ENCODE peak calls at places on chromosomes 11 and 22, in ten cellular contexts. D is tibial nerve; G is A549; R is uterus; C is stomach; P is PC-3; Z is heart left ventricle; M is mesenchymal stem cell; A is naive thymus-derived CD4-positive, alpha-beta T cell; H is fibroblast of lung. Y is an unnamed sample.

GRCh38 chr11:104151404-104152204 is 12.3 kb downstream of the PDGFD start:
- DNase-seq in G (no peak), D (no peak), A (no peak), C (no peak), H (peak), R (no peak), M (peak), P (peak), Z (no peak), Y (peak)

GRCh38 chr11:122721964-122722266 is 66.4 kb downstream of the UBASH3B start:
- DNase-seq in Z (no peak), P (peak), H (peak), C (no peak), D (no peak), A (peak), R (no peak), G (no peak), M (peak), Y (peak)

GRCh38 chr11:16346975-16347374 is 9.4 kb downstream of the SOX6 start:
- DNase-seq in D (no peak), H (peak), C (no peak), P (no peak), R (no peak), Z (no peak), A (no peak), G (no peak), M (peak), Y (no peak)

GRCh38 chr11:15278129-15278528 is 163.4 kb downstream of the INSC start:
- DNase-seq in P (no peak), Z (no peak), D (no peak), R (no peak), M (peak), A (no peak), G (no peak), C (no peak), H (peak), Y (no peak)

GRCh38 chr22:46068908-46069481 is 81.3 kb upstream of the PPARA start:
- DNase-seq in H (peak), G (no peak), A (no peak), D (no peak), P (peak), C (peak), M (peak), Z (no peak), R (peak), Y (peak)

GRCh38 chr22:37045958-37046357 is 5.6 kb upstream of the KCTD17 start:
- DNase-seq in G (peak), C (no peak), P (peak), Z (no peak), H (peak), A (no peak), M (peak), R (no peak), D (no peak), Y (peak)

GRCh38 chr11:18332302-18332701 is 9.9 kb downstream of the GTF2H1 start:
- DNase-seq in A (peak), Z (no peak), R (no peak), H (peak), M (no peak), C (no peak), G (no peak), D (no peak), P (no peak), Y (no peak)

GRCh38 chr11:62418733-62419132 is at the start of gene SCGB1A1:
- DNase-seq in H (no peak), A (no peak), P (no peak), M (no peak), G (no peak), D (no peak), Z (no peak), C (no peak), R (no peak), Y (no peak)

GRCh38 chr11:109075976-109076375 is 346.0 kb upstream of the C11orf87 start:
- DNase-seq in A (no peak), M (no peak), D (no peak), C (no peak), Z (no peak), G (no peak), R (no peak), H (no peak), P (no peak), Y (no peak)

GRCh38 chr11:121887564-121887963 is 228.5 kb downstream of the BLID start:
- DNase-seq in D (no peak), C (no peak), R (no peak), P (no peak), M (no peak), Z (no peak), H (no peak), A (no peak), G (no peak), Y (no peak)

GRCh38 chr11:116217441-116217840 is 555.3 kb downstream of the BUD13 start:
- DNase-seq in A (no peak), H (no peak), Z (no peak), M (no peak), G (no peak), R (no peak), C (no peak), P (no peak), D (no peak), Y (no peak)

GRCh38 chr11:10669258-10670033 is 24.1 kb downstream of the IRAG1 start:
- DNase-seq in R (peak), H (peak), Z (no peak), D (no peak), A (no peak), P (peak), M (peak), G (peak), C (no peak), Y (peak)

GRCh38 chr11:23680488-23681230 is 816.2 kb upstream of the LUZP2 start:
- DNase-seq in A (no peak), P (no peak), R (no peak), M (no peak), D (no peak), H (no peak), Z (no peak), C (no peak), G (no peak), Y (no peak)

GRCh38 chr11:20162824-20163777 is 2.8 kb upstream of the DBX1 start:
- DNase-seq in R (no peak), A (no peak), C (no peak), H (peak), M (peak), G (peak), Z (no peak), D (no peak), P (no peak), Y (peak)

GRCh38 chr11:107719557-107720304 is 7.9 kb upstream of the SLN start:
- DNase-seq in G (no peak), H (peak), D (peak), A (no peak), C (no peak), P (peak), M (no peak), Z (no peak), R (no peak), Y (peak)

GRCh38 chr11:9057032-9057431 is 34.4 kb downstream of the SCUBE2 start:
- DNase-seq in M (no peak), H (no peak), P (no peak), Z (no peak), G (no peak), D (no peak), A (no peak), C (no peak), R (no peak), Y (no peak)

GRCh38 chr22:45584621-45585436 is 82.1 kb downstream of the FBLN1 start:
- DNase-seq in A (no peak), C (no peak), G (no peak), M (no peak), D (no peak), H (peak), P (no peak), Z (no peak), R (no peak), Y (no peak)

GRCh38 chr11:13260196-13260962 is 17.2 kb upstream of the BMAL1 start:
- DNase-seq in A (no peak), Z (no peak), D (no peak), P (peak), M (peak), G (no peak), H (peak), C (no peak), R (no peak), Y (no peak)

GRCh38 chr11:92306966-92307504 is 82.4 kb downstream of the FAT3 start:
- DNase-seq in R (no peak), P (no peak), C (no peak), D (no peak), A (no peak), H (peak), M (no peak), Z (no peak), G (no peak), Y (no peak)

GRCh38 chr11:122661182-122661945 is 5.8 kb downstream of the UBASH3B start:
- DNase-seq in M (peak), G (no peak), Z (no peak), H (peak), A (no peak), C (no peak), D (no peak), P (peak), R (no peak), Y (no peak)

GRCh38 chr11:115920087-115920461 is 415.9 kb upstream of the CADM1 start:
- DNase-seq in M (no peak), H (peak), Z (no peak), R (no peak), A (no peak), P (no peak), G (no peak), D (no peak), C (no peak), Y (no peak)

GRCh38 chr11:2799881-2800654 is 85.5 kb downstream of the CDKN1C start:
- DNase-seq in A (no peak), D (no peak), H (no peak), C (peak), Z (peak), R (peak), P (no peak), G (no peak), M (no peak), Y (no peak)

GRCh38 chr11:68028802-68029475 is 1.5 kb upstream of the NDUFS8 start:
- DNase-seq in H (peak), Z (no peak), P (peak), C (no peak), A (no peak), G (peak), M (peak), R (no peak), D (no peak), Y (peak)

GRCh38 chr22:36546932-36547331 is 18.0 kb upstream of the EIF3D start:
- DNase-seq in P (peak), H (peak), R (no peak), Z (no peak), A (no peak), C (no peak), G (peak), D (no peak), M (peak), Y (peak)

GRCh38 chr22:49638788-49639187 is 188.9 kb downstream of the BRD1 start:
- DNase-seq in C (no peak), G (no peak), R (no peak), H (peak), P (peak), A (no peak), M (no peak), Z (no peak), D (no peak), Y (no peak)

GRCh38 chr11:68976563-68976962 is 4.2 kb downstream of the MRGPRD start:
- DNase-seq in M (no peak), P (no peak), C (no peak), H (no peak), R (no peak), D (peak), A (no peak), Z (no peak), G (no peak), Y (no peak)

GRCh38 chr11:69352181-69352580 is 58.2 kb downstream of the MYEOV start:
- DNase-seq in A (no peak), C (peak), Z (no peak), D (no peak), R (no peak), M (no peak), P (no peak), H (peak), G (no peak), Y (no peak)

DNA sequence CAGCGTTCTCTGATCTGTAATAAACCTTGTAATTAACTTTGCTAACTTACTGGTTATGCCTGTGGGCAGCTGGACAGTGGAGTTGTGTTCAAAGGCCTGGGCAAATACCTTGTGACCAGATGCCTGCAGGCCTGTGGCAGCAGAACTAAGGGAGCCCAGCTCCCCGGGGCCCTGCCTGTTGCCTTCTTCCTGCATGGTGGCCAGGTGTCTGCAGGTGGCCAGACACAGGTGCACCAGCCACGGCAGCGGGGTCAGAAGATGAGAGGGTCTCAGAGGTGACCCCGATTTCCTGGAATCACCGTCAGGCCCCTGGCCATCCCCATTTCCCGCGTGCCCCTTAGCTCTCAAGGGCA is 127.2 kb downstream of the OSBP2 start:
- DNase-seq in A (no peak), M (no peak), D (no peak), Z (no peak), H (no peak), C (no peak), G (no peak), P (no peak), R (no peak), Y (no peak)
- H3K4me3 ChIP-seq in A (no peak), M (no peak), D (peak), Z (peak), H (peak), C (peak), G (no peak), P (peak), R (no peak), Y (no peak)

GRCh38 chr11:47394050-47394321 is 14.4 kb upstream of the SLC39A13 start:
- DNase-seq in A (no peak), M (no peak), D (no peak), G (no peak), R (no peak), C (no peak), P (no peak), Z (no peak), H (no peak), Y (no peak)
- H3K4me3 ChIP-seq in A (peak), M (peak), D (peak), G (no peak), R (no peak), C (no peak), P (no peak), Z (peak), H (no peak), Y (no peak)

DNA sequence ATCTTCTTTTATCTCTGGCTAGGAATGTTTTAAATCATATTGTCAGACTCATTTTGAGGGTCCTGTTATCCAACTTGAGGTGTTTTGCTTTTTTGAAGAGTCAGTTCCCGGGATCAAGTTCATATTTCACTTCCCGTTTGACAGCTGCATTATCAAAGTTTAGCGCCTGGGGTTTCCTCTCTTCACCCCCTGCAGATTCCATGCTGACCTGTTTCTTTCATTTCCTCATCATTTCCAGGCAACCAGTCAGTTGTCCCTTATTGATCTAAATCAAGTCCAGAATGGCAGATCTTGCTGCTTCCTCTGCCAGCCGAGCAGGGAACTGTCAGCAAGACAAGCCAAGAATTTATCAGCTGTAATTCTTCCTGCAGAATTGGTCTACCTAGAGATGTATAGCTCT is 197.6 kb upstream of the SYN3 start:
- DNase-seq in C (no peak), G (no peak), D (no peak), R (no peak), A (no peak), H (no peak), M (no peak), Z (no peak), P (no peak), Y (no peak)
- H3K4me3 ChIP-seq in C (no peak), G (no peak), D (no peak), R (no peak), A (no peak), H (no peak), M (no peak), Z (no peak), P (no peak), Y (no peak)

GRCh38 chr11:117876341-117877119 is at the start of gene FXYD6:
- DNase-seq in D (no peak), A (no peak), H (peak), M (peak), Z (peak), P (no peak), G (no peak), C (no peak), R (peak), Y (peak)
- H3K4me3 ChIP-seq in D (peak), A (peak), H (no peak), M (peak), Z (peak), P (no peak), G (peak), C (peak), R (peak), Y (peak)

GRCh38 chr11:66150140-66150539 is 80.1 kb downstream of the PACS1 start:
- DNase-seq in C (no peak), P (no peak), H (no peak), G (no peak), R (no peak), D (no peak), M (peak), Z (no peak), A (no peak), Y (peak)
- H3K4me3 ChIP-seq in C (no peak), P (no peak), H (no peak), G (no peak), R (no peak), D (no peak), M (no peak), Z (peak), A (no peak), Y (no peak)

Y was measured in choroid plexus epithelial cell.